ENCODE peak calls at places on chromosomes 12 and 14, in four cellular contexts. One of them, this sample, is unnamed.

GRCh38 chr14:34128665-34129064 is 177.8 kb upstream of the EGLN3 start:
- DNase-seq in cardiac fibroblast: no peak
- DNase-seq in GM20000: no peak
- DNase-seq in ovary: no peak
- DNase-seq in this sample: no peak

GRCh38 chr12:26704684-26705475 is 128.1 kb downstream of the ITPR2 start:
- DNase-seq in ovary: no peak
- DNase-seq in cardiac fibroblast: peak
- DNase-seq in GM20000: no peak
- DNase-seq in this sample: no peak

GRCh38 chr12:68376901-68377300 is 44.7 kb upstream of the MDM1 start:
- DNase-seq in cardiac fibroblast: no peak
- DNase-seq in GM20000: no peak
- DNase-seq in ovary: no peak
- DNase-seq in this sample: no peak

GRCh38 chr14:100614803-100615202 is 27.6 kb upstream of the BEGAIN start:
- DNase-seq in cardiac fibroblast: no peak
- DNase-seq in GM20000: no peak
- DNase-seq in ovary: no peak
- DNase-seq in this sample: no peak

GRCh38 chr14:73457050-73457934 is 1.1 kb downstream of the NUMB start:
- DNase-seq in cardiac fibroblast: peak
- DNase-seq in GM20000: no peak
- DNase-seq in ovary: no peak
- DNase-seq in this sample: peak

GRCh38 chr12:121295123-121295745 is 1.3 kb downstream of the CAMKK2 start:
- DNase-seq in ovary: no peak
- DNase-seq in cardiac fibroblast: no peak
- DNase-seq in GM20000: peak
- DNase-seq in this sample: no peak

GRCh38 chr12:112087055-112087850 is 21.3 kb downstream of the NAA25 start:
- DNase-seq in cardiac fibroblast: peak
- DNase-seq in GM20000: no peak
- DNase-seq in ovary: no peak
- DNase-seq in this sample: no peak

GRCh38 chr12:91913651-91914050 is 232.0 kb downstream of the BTG1 start:
- DNase-seq in GM20000: no peak
- DNase-seq in cardiac fibroblast: peak
- DNase-seq in ovary: no peak
- DNase-seq in this sample: no peak

GRCh38 chr14:89792489-89793366 is 161.8 kb downstream of the EFCAB11 start:
- DNase-seq in cardiac fibroblast: peak
- DNase-seq in GM20000: no peak
- DNase-seq in ovary: no peak
- DNase-seq in this sample: no peak

GRCh38 chr12:52442600-52443061 is 8.5 kb upstream of the KRT75 start:
- DNase-seq in GM20000: no peak
- DNase-seq in cardiac fibroblast: peak
- DNase-seq in ovary: no peak
- DNase-seq in this sample: no peak

GRCh38 chr12:28191690-28192089 is 1.4 kb downstream of the CCDC91 start:
- DNase-seq in ovary: no peak
- DNase-seq in GM20000: no peak
- DNase-seq in cardiac fibroblast: peak
- DNase-seq in this sample: no peak

GRCh38 chr14:67510836-67511235 is 22.3 kb upstream of the PLEKHH1 start:
- DNase-seq in cardiac fibroblast: no peak
- DNase-seq in GM20000: no peak
- DNase-seq in ovary: no peak
- DNase-seq in this sample: no peak

GRCh38 chr14:81157431-81157830 is 63.3 kb downstream of the GTF2A1 start:
- DNase-seq in cardiac fibroblast: no peak
- DNase-seq in ovary: no peak
- DNase-seq in GM20000: no peak
- DNase-seq in this sample: no peak

GRCh38 chr12:127268121-127268520 is 998.8 kb upstream of the TMEM132C start:
- DNase-seq in GM20000: no peak
- DNase-seq in cardiac fibroblast: peak
- DNase-seq in ovary: no peak
- DNase-seq in this sample: no peak

GRCh38 chr12:109818900-109819500 is 14.2 kb downstream of the TRPV4 start:
- DNase-seq in GM20000: no peak
- DNase-seq in cardiac fibroblast: peak
- DNase-seq in ovary: no peak
- DNase-seq in this sample: no peak

GRCh38 chr12:93751864-93752610 is 74.9 kb downstream of the CRADD start:
- DNase-seq in GM20000: no peak
- DNase-seq in ovary: no peak
- DNase-seq in cardiac fibroblast: peak
- DNase-seq in this sample: no peak

GRCh38 chr12:117047810-117048584 is 51.2 kb downstream of the TESC start:
- DNase-seq in GM20000: no peak
- DNase-seq in ovary: no peak
- DNase-seq in cardiac fibroblast: peak
- DNase-seq in this sample: no peak

GRCh38 chr12:123516221-123516780 is 17.2 kb downstream of the RILPL1 start:
- DNase-seq in cardiac fibroblast: no peak
- DNase-seq in ovary: no peak
- DNase-seq in GM20000: no peak
- DNase-seq in this sample: no peak
- TF ChIP-seq CTCF in cardiac fibroblast: no peak
- TF ChIP-seq CTCF in ovary: no peak
- TF ChIP-seq CTCF in GM20000: no peak
- TF ChIP-seq CTCF in this sample: no peak

GRCh38 chr12:132315951-132316350 is 13.4 kb downstream of the GALNT9 start:
- DNase-seq in GM20000: no peak
- DNase-seq in cardiac fibroblast: no peak
- DNase-seq in ovary: no peak
- DNase-seq in this sample: no peak

GRCh38 chr12:132315507-132315906 is 13.9 kb downstream of the GALNT9 start:
- DNase-seq in ovary: no peak
- DNase-seq in cardiac fibroblast: no peak
- DNase-seq in GM20000: no peak
- DNase-seq in this sample: no peak

GRCh38 chr12:132314035-132314434 is 15.4 kb downstream of the GALNT9 start:
- DNase-seq in cardiac fibroblast: no peak
- DNase-seq in GM20000: no peak
- DNase-seq in ovary: no peak
- DNase-seq in this sample: no peak

GRCh38 chr12:132313182-132313581 is 16.2 kb downstream of the GALNT9 start:
- DNase-seq in cardiac fibroblast: no peak
- DNase-seq in ovary: no peak
- DNase-seq in GM20000: no peak
- DNase-seq in this sample: no peak

GRCh38 chr12:132314516-132315233 is 14.7 kb downstream of the GALNT9 start:
- DNase-seq in ovary: no peak
- DNase-seq in cardiac fibroblast: no peak
- DNase-seq in GM20000: no peak
- DNase-seq in this sample: no peak
- TF ChIP-seq CTCF in ovary: no peak
- TF ChIP-seq CTCF in cardiac fibroblast: no peak
- TF ChIP-seq CTCF in GM20000: no peak
- TF ChIP-seq CTCF in this sample: no peak

DNA sequence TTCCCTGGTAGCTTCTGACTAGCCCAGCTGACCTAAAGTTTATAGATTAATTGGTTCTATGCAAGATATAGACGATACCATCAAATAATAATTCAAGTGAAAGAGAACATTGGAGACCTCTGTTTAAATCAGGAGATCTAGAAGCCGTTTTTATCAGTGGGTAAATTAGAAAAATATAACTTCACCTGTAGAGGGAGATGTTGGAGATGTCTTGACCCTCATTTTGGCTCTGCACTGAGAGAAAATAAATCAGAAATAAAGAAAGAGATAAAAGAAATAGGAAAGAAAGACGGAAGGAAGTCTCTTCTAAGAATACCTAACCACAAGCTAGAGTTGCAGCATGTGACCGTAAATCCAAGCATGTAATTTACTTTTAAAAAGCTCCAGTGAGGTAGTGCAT is 684.5 kb downstream of the C12orf50 start:
- DNase-seq in cardiac fibroblast: peak
- DNase-seq in ovary: no peak
- DNase-seq in GM20000: no peak
- DNase-seq in this sample: no peak
- TF ChIP-seq CTCF in cardiac fibroblast: peak
- TF ChIP-seq CTCF in ovary: no peak
- TF ChIP-seq CTCF in GM20000: no peak
- TF ChIP-seq CTCF in this sample: no peak

DNA sequence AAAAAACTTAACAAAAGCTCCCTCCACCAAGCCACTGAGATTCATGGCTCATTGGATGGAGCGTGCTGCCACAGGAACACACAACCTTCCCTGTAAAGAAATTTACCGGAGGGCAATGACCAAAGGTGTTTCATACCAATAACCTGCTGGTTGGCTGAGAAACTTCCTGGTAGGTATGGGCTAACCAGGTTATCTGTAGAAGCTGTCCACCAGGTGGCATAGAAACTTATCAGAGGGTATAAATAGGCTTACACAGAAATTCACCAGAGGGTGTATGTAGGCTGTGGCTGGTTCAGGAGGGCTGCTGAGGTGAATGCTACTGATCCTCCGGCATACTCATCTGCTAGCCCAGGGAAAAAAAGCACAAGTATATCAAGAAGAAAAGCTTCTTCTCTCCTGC is 27.1 kb upstream of the MTERF2 start:
- DNase-seq in cardiac fibroblast: no peak
- DNase-seq in ovary: no peak
- DNase-seq in GM20000: no peak
- DNase-seq in this sample: no peak
- TF ChIP-seq CTCF in cardiac fibroblast: no peak
- TF ChIP-seq CTCF in ovary: no peak
- TF ChIP-seq CTCF in GM20000: no peak
- TF ChIP-seq CTCF in this sample: no peak

DNA sequence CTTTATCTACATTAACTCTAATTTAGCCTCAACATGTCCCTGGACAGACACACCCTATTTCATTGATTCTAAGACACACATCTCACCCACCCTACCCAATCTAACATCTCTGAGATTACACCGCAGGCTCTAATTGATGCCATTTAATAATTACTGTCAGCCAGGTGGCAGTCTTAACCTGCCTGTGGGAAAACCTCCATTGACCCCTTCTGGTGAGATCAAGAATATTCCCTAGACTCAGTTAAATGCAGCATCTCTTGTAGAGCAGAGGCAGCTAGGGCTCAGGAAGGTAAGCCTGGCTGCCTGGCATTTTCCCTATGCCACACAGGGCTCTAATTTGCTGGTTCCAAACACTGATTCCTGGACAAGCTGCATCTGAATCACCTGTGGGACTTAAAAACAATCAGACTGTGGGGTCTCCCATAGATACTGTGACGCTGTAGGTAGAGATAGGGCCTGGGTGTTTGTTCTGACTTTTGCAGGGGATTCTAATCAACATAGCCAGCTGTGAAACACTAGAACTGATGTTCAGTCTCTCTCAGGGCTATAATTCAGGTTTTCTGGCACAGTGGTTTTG is 14.3 kb downstream of the MCRS1 start:
- DNase-seq in GM20000: peak
- DNase-seq in ovary: no peak
- DNase-seq in cardiac fibroblast: peak
- DNase-seq in this sample: peak
- TF ChIP-seq CTCF in GM20000: peak
- TF ChIP-seq CTCF in ovary: no peak
- TF ChIP-seq CTCF in cardiac fibroblast: peak
- TF ChIP-seq CTCF in this sample: peak

GRCh38 chr12:40511341-40511740 is 180.9 kb upstream of the CNTN1 start:
- DNase-seq in cardiac fibroblast: no peak
- DNase-seq in GM20000: no peak
- DNase-seq in ovary: no peak
- DNase-seq in this sample: no peak

DNA sequence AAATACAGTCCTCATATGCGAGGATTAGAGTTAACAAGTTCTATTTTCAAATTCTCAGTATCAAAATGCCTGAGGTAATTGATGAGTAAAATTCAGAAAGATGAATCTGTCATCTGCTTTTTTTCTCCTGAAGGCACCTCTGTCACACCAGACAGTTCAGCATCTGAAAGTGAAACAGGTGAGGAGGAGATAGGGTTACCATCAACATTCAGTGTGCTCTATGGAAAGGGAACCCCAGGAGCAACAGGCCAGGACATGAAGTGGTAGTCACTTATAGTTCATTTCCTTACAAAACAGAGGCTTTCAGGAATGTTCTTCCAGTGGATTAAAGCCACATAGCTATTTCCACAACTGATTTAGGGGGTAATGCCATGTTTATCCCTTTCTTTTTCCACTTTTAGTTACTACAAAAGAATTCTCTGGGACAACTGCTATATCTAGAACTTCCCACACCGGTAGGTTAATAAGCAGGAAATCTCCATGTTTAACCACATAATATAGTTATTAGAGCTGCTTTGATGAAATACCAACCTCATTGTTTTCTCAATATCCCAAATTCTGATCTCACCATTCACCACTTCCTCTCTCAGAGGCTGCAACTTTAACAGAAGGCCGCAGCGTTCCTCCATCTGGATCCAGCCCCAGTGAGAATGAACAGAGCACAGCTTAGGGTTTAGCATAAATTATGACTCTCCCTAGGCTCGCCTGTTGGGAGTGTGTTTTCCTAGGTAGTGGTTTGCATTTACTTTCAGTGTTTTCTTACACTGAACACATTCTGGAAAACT is 177.0 kb upstream of the CNTN1 start:
- DNase-seq in GM20000: peak
- DNase-seq in cardiac fibroblast: peak
- DNase-seq in ovary: no peak
- DNase-seq in this sample: peak
- TF ChIP-seq CTCF in GM20000: no peak
- TF ChIP-seq CTCF in cardiac fibroblast: no peak
- TF ChIP-seq CTCF in ovary: no peak
- TF ChIP-seq CTCF in this sample: no peak

GRCh38 chr12:12081836-12082497 is 11.2 kb downstream of the BCL2L14 start:
- DNase-seq in GM20000: peak
- DNase-seq in ovary: no peak
- DNase-seq in cardiac fibroblast: peak
- DNase-seq in this sample: peak
- TF ChIP-seq CTCF in GM20000: peak
- TF ChIP-seq CTCF in ovary: no peak
- TF ChIP-seq CTCF in cardiac fibroblast: no peak
- TF ChIP-seq CTCF in this sample: peak

DNA sequence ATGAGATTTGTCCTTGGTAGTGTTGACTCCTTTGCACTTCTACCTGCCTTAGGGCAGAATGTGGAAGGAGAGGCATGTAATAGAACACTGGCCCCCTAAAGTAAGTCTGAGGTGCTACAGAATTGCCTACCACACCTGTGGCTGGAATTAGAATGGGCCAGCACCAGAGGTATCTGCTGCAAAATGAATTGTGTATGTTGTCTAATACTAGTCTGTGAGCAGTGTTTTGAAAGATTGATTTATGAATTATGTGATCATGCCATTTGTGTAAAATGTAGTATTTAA is 5.7 kb upstream of the STYX start:
- DNase-seq in ovary: no peak
- DNase-seq in cardiac fibroblast: no peak
- DNase-seq in GM20000: no peak
- DNase-seq in this sample: no peak
- TF ChIP-seq CTCF in ovary: no peak
- TF ChIP-seq CTCF in cardiac fibroblast: no peak
- TF ChIP-seq CTCF in GM20000: no peak
- TF ChIP-seq CTCF in this sample: no peak

This sample was measured in GM13977.